ENCODE peak calls at places on chromosome 5, in eight cellular contexts. Q, H, E, T, J, M, W and I are unnamed samples.

GRCh38 chr5:62376064-62376463 is 27.6 kb downstream of the DIMT1 start:
- DNase-seq in T (no peak), H (no peak), Q (peak), M (peak), J (no peak), E (no peak), W (no peak), I (no peak)

GRCh38 chr5:64163746-64164145 is 1.9 kb upstream of the RNF180 start:
- DNase-seq in J (no peak), E (no peak), T (no peak), W (no peak), H (no peak), M (no peak), Q (no peak), I (no peak)

GRCh38 chr5:94725142-94725541 is 106.7 kb downstream of the SLF1 start:
- DNase-seq in H (no peak), W (no peak), E (no peak), Q (no peak), M (no peak), J (no peak), T (no peak), I (peak)

GRCh38 chr5:74641778-74642542 is 1.4 kb upstream of the ENC1 start:
- DNase-seq in T (peak), Q (peak), J (no peak), W (no peak), E (no peak), M (peak), H (peak), I (peak)

GRCh38 chr5:144328505-144328904 is 157.8 kb downstream of the KCTD16 start:
- DNase-seq in E (no peak), W (no peak), Q (no peak), H (no peak), J (no peak), M (no peak), T (no peak), I (peak)

GRCh38 chr5:154368041-154368800 is 77.6 kb upstream of the SAP30L start:
- DNase-seq in E (no peak), T (peak), W (no peak), M (peak), J (no peak), H (no peak), Q (peak), I (peak)

GRCh38 chr5:55055183-55055582 is 31.1 kb downstream of the GZMK start:
- DNase-seq in Q (no peak), M (no peak), T (no peak), W (no peak), J (no peak), H (no peak), E (no peak), I (no peak)

GRCh38 chr5:14894748-14895147 is 23.2 kb upstream of the ANKH start:
- DNase-seq in W (no peak), J (no peak), H (no peak), Q (no peak), E (no peak), T (no peak), M (no peak), I (no peak)

GRCh38 chr5:136998864-136999263 is 500.3 kb downstream of the SPOCK1 start:
- DNase-seq in J (no peak), W (no peak), T (no peak), Q (no peak), M (no peak), E (no peak), H (peak), I (no peak)

GRCh38 chr5:179235416-179236400 is 109.6 kb downstream of the ADAMTS2 start:
- DNase-seq in M (no peak), H (no peak), T (peak), J (peak), Q (no peak), W (peak), E (no peak), I (no peak)

GRCh38 chr5:83608122-83608521 is 112.5 kb downstream of the HAPLN1 start:
- DNase-seq in H (peak), T (peak), E (no peak), M (peak), J (no peak), W (no peak), Q (peak), I (peak)

GRCh38 chr5:124650960-124651662 is 95.3 kb downstream of the ZNF608 start:
- DNase-seq in W (no peak), E (no peak), M (no peak), T (no peak), Q (peak), H (no peak), J (no peak), I (no peak)

GRCh38 chr5:159903134-159903533 is 13.1 kb upstream of the ADRA1B start:
- DNase-seq in T (no peak), J (no peak), E (no peak), W (no peak), M (no peak), Q (no peak), H (no peak), I (peak)

GRCh38 chr5:154189256-154189818 is 1.2 kb upstream of the GALNT10 start:
- DNase-seq in Q (no peak), W (no peak), T (peak), E (no peak), H (peak), M (no peak), J (no peak), I (no peak)

GRCh38 chr5:60677831-60678664 is 21.9 kb downstream of the DEPDC1B start:
- DNase-seq in W (no peak), Q (peak), E (no peak), J (no peak), T (peak), H (no peak), M (peak), I (peak)

GRCh38 chr5:36654598-36654997 is 48.2 kb downstream of the SLC1A3 start:
- DNase-seq in W (no peak), J (no peak), Q (no peak), T (no peak), M (no peak), H (no peak), E (no peak), I (no peak)

GRCh38 chr5:1526681-1527131 is 2.9 kb upstream of the LPCAT1 start:
- DNase-seq in T (no peak), W (peak), M (no peak), E (no peak), J (no peak), H (peak), Q (no peak), I (no peak)

GRCh38 chr5:139402561-139403158 is 1.2 kb downstream of the SPATA24 start:
- DNase-seq in Q (no peak), T (no peak), H (no peak), E (no peak), M (peak), W (no peak), J (no peak), I (peak)

GRCh38 chr5:15834596-15835245 is 334.7 kb downstream of the FBXL7 start:
- DNase-seq in E (no peak), Q (peak), H (no peak), M (peak), T (peak), W (no peak), J (no peak), I (peak)

GRCh38 chr5:6900828-6901227 is 187.6 kb downstream of the TENT4A start:
- DNase-seq in J (no peak), Q (no peak), W (no peak), M (no peak), T (no peak), H (peak), E (no peak), I (no peak)

GRCh38 chr5:135446615-135447014 is 533 bp downstream of the DCANP1 start:
- DNase-seq in H (no peak), E (no peak), J (no peak), Q (no peak), T (no peak), M (no peak), W (no peak), I (no peak)

GRCh38 chr5:15285901-15286583 is 213.9 kb upstream of the FBXL7 start:
- DNase-seq in M (no peak), J (no peak), T (peak), E (no peak), H (peak), W (no peak), Q (peak), I (peak)

GRCh38 chr5:98722188-98722587 is 51.3 kb upstream of the RGMB start:
- DNase-seq in T (no peak), Q (no peak), E (no peak), W (no peak), J (no peak), M (no peak), H (no peak), I (no peak)